ENCODE peak calls at places on chromosomes 3 and 15, in seven cellular contexts. W is mucosa of descending colon, A is endodermal cell, S is fibroblast of villous mesenchyme, Q is bronchial epithelial cell, L is spleen, R is GM12865. O is an unnamed sample.

GRCh38 chr15:99845009-99845408 is 111.8 kb upstream of the LYSMD4 start:
- DNase-seq in W (no peak), A (no peak), S (no peak), Q (peak), L (no peak), R (peak), O (peak)

GRCh38 chr3:179036226-179036625 is 35.4 kb downstream of the ZMAT3 start:
- DNase-seq in W (no peak), A (no peak), S (no peak), Q (no peak), L (no peak), R (no peak), O (no peak)

GRCh38 chr3:15490158-15490557 is 31.3 kb downstream of the COLQ start:
- DNase-seq in W (no peak), A (no peak), S (no peak), Q (no peak), L (no peak), R (no peak), O (no peak)

GRCh38 chr3:125594581-125595011 is 701 bp downstream of the OSBPL11 start:
- DNase-seq in W (peak), A (peak), S (no peak), Q (peak), L (peak), R (peak), O (no peak)

GRCh38 chr3:194569252-194569651 is 64.0 kb downstream of the TMEM44 start:
- DNase-seq in W (no peak), A (no peak), S (no peak), Q (no peak), L (no peak), R (no peak), O (no peak)

GRCh38 chr3:113354307-113354706 is 87.0 kb downstream of the CFAP44 start:
- DNase-seq in W (no peak), A (no peak), S (no peak), Q (peak), L (no peak), R (no peak), O (peak)

GRCh38 chr15:57355259-57355658 is 21.0 kb upstream of the CGNL1 start:
- DNase-seq in W (no peak), A (peak), S (no peak), Q (no peak), L (no peak), R (no peak), O (no peak)

GRCh38 chr3:45607790-45608189 is 13.2 kb downstream of the LIMD1 start:
- DNase-seq in W (no peak), A (no peak), S (peak), Q (no peak), L (peak), R (no peak), O (peak)

GRCh38 chr3:124467980-124468902 is 262.0 kb upstream of the UMPS start:
- DNase-seq in W (peak), A (peak), S (peak), Q (peak), L (no peak), R (peak), O (peak)

GRCh38 chr15:68366314-68366713 is 65.6 kb downstream of the ITGA11 start:
- DNase-seq in W (no peak), A (peak), S (no peak), Q (no peak), L (no peak), R (no peak), O (no peak)

GRCh38 chr3:149519912-149520311 is 45.4 kb downstream of the TM4SF4 start:
- DNase-seq in W (no peak), A (no peak), S (no peak), Q (no peak), L (no peak), R (no peak), O (no peak)

GRCh38 chr15:78093242-78094020 is 1.1 kb downstream of the SH2D7 start:
- DNase-seq in W (no peak), A (no peak), S (peak), Q (no peak), L (no peak), R (no peak), O (peak)

GRCh38 chr15:83565553-83566159 is 88.3 kb upstream of the ADAMTSL3 start:
- DNase-seq in W (no peak), A (no peak), S (peak), Q (peak), L (no peak), R (peak), O (peak)

DNA sequence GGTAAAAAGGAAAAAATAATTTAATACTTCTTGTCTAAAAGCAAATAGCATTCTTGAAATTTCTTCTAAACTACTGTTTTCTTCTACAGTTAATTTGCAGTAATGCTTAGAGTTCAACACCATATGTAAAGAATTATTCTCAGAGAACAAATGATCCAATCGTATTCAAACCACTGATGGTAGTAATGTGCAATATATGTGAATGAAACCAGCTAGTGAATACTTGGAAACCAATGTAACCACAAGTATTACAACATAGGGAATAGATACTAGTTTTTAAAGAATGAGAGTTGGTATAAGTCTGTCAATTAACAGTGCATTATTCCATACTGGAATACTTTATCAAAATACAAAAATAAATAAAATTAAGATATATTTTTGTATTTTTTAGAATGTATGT is 850.0 kb downstream of the DIPK2A start:
- DNase-seq in W (no peak), A (no peak), S (peak), Q (no peak), L (no peak), R (no peak), O (peak)
- TF ChIP-seq CTCF in W (no peak), A (no peak), S (no peak), Q (no peak), L (no peak), R (no peak), O (no peak)

DNA sequence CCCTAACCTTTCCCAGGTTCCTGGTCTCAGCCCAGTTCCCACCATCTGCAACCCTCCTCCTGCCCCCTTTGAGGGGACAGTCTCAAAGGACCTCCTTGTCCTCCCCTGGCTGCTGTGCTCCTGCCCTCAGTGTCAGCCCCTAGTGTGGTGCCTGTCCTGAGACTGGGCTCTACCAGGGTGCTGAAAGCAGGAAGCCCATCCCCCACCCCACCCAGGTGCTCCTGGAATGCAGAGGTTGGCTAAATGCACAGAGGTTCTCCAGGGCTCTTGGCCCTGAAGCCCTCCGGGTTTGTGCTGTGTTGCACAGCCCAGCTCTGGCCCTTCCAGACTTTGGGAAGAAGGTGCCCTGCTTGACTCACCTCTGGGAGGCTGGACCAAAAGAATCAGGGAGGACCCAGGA is 21.8 kb downstream of the C3orf18 start:
- DNase-seq in W (no peak), A (peak), S (no peak), Q (no peak), L (no peak), R (no peak), O (no peak)
- H3K4me3 ChIP-seq in W (no peak), A (no peak), S (no peak), Q (no peak), L (no peak), R (no peak), O (no peak)

DNA sequence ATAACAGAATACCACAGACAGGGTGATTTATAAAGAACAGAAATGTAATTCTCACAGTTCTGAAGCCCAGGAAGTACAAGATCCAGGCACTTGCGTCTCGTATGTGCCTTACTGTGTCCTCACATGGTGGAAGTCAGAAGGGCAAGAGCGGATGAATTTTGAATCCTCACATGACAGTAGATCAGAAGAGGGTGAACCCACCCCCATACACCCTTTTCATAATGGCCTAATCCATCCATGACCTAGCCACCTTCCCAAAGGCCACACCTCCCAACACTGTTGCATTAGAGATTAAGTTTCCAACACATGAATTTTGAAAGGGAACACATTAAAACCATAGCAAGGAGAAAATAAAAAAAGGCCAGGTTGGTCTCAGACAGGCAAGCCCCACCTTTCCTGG is 18.7 kb upstream of the ANXA2 start:
- DNase-seq in W (no peak), A (no peak), S (no peak), Q (no peak), L (no peak), R (no peak), O (no peak)
- TF ChIP-seq CTCF in W (no peak), A (no peak), S (no peak), Q (no peak), L (no peak), R (no peak), O (no peak)

DNA sequence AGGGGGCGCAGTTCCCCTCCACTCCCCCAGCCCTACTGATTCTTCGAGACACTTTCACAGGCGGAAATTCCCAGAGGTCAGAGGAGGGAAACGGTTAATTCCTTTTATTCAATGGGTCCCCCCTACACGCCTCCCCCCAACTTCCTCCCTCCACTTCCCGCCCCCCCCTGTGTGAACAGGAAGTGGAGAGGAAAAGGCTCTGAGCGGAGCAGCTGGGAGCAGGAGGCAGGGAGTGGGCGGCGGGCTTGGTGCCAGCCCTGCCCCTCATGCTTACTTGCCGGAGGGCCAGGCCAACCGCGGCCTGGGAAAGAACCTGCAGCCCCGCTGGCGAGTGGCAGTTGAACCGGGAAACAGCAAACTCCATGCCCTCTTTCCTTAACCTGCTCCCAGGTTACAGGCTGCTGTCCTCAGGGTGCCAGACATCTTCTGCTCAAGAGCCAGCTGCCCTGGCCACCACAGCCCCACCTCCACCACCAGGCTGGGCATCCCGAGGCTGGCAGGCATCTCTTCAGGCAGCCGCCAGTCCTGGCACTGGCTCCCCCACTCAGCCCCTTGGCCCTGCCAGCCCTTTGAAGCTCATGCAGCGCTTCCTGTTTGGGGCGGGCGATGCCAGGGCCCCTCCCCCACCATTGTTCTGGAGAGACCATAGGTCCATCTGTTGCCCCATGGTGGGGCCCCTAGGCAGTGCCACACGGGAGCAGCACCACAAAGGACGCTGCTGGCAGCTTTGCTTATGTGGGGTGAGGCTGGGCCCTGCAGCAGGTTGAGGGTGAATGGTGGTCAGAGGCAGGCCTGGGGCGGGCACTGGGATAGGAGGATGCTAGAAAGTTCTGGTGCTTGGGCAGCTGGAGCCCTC is 12.9 kb downstream of the VPS18 start:
- DNase-seq in W (peak), A (peak), S (peak), Q (no peak), L (peak), R (peak), O (no peak)
- H3K4me3 ChIP-seq in W (no peak), A (peak), S (peak), Q (no peak), L (peak), R (peak), O (peak)

GRCh38 chr3:28958656-28959055 is 322.2 kb upstream of the RBMS3 start:
- DNase-seq in W (no peak), A (no peak), S (no peak), Q (no peak), L (peak), R (no peak), O (no peak)
- TF ChIP-seq CTCF in W (no peak), A (no peak), S (no peak), Q (no peak), L (no peak), R (no peak), O (no peak)

GRCh38 chr3:156682963-156683362 is 8.6 kb downstream of the TIPARP start:
- DNase-seq in W (no peak), A (no peak), S (no peak), Q (no peak), L (no peak), R (no peak), O (no peak)

GRCh38 chr3:156682491-156682890 is 8.1 kb downstream of the TIPARP start:
- DNase-seq in W (no peak), A (no peak), S (no peak), Q (no peak), L (no peak), R (no peak), O (no peak)

GRCh38 chr3:156681003-156681402 is 6.6 kb downstream of the TIPARP start:
- DNase-seq in W (no peak), A (peak), S (peak), Q (peak), L (no peak), R (peak), O (peak)

GRCh38 chr3:156678216-156678615 is 3.8 kb downstream of the TIPARP start:
- DNase-seq in W (no peak), A (no peak), S (no peak), Q (no peak), L (no peak), R (peak), O (no peak)

GRCh38 chr3:156680243-156680930 is 6.0 kb downstream of the TIPARP start:
- DNase-seq in W (no peak), A (no peak), S (peak), Q (no peak), L (no peak), R (no peak), O (no peak)
- H3K4me3 ChIP-seq in W (no peak), A (peak), S (no peak), Q (no peak), L (no peak), R (peak), O (no peak)

DNA sequence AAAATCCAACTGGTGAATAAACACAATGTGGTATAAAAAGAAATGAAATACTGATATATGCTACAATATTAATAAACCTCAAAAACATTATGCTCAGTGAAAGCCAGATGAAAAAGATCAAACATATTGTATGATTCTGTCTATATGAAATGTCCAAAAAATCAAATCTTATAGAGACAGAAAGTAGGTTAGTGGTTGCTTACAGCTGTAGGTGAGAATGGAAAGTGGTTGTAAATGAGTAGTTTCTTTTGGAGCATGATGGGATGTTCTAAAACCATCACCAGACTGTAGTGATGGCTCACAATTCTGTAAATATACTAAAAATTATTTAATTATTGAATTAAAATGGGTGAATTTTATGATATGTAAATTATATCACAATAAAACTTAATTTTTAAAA is 58.4 kb downstream of the SENP7 start:
- DNase-seq in W (no peak), A (no peak), S (no peak), Q (no peak), L (no peak), R (no peak), O (no peak)
- TF ChIP-seq CTCF in W (no peak), A (no peak), S (no peak), Q (no peak), L (no peak), R (no peak), O (no peak)

DNA sequence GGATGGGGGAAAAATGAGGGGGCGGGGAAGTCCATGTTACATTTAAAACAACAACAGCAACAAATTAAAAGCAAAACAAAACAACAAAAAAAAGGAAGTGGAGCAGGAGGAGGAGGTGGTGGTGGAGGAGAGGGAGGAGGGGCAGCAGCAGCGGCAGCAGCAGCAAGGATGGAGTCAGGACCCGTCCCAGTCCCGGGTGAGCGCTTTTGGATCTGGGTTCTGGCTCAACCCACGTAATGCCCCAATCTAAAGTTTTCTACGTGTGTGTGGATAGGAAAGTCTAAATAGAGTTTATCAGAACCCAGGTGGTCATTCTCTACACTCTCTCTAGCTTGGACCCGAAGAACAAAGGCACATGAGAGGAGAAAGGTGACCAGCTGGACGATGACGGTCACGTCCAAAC is 721 bp upstream of the ISL2 start:
- DNase-seq in W (no peak), A (peak), S (peak), Q (no peak), L (no peak), R (peak), O (no peak)
- H3K4me3 ChIP-seq in W (no peak), A (peak), S (peak), Q (peak), L (no peak), R (peak), O (peak)

GRCh38 chr3:53253707-53254106 is 2.1 kb downstream of the TKT start:
- DNase-seq in W (no peak), A (no peak), S (no peak), Q (no peak), L (no peak), R (no peak), O (no peak)

GRCh38 chr3:53254190-53254809 is 1.5 kb downstream of the TKT start:
- DNase-seq in W (no peak), A (no peak), S (no peak), Q (no peak), L (no peak), R (no peak), O (peak)

GRCh38 chr3:53250881-53251605 is 4.8 kb downstream of the TKT start:
- DNase-seq in W (no peak), A (no peak), S (no peak), Q (no peak), L (no peak), R (no peak), O (no peak)

GRCh38 chr3:53250453-53250852 is 5.4 kb downstream of the TKT start:
- DNase-seq in W (no peak), A (no peak), S (no peak), Q (no peak), L (no peak), R (no peak), O (no peak)

DNA sequence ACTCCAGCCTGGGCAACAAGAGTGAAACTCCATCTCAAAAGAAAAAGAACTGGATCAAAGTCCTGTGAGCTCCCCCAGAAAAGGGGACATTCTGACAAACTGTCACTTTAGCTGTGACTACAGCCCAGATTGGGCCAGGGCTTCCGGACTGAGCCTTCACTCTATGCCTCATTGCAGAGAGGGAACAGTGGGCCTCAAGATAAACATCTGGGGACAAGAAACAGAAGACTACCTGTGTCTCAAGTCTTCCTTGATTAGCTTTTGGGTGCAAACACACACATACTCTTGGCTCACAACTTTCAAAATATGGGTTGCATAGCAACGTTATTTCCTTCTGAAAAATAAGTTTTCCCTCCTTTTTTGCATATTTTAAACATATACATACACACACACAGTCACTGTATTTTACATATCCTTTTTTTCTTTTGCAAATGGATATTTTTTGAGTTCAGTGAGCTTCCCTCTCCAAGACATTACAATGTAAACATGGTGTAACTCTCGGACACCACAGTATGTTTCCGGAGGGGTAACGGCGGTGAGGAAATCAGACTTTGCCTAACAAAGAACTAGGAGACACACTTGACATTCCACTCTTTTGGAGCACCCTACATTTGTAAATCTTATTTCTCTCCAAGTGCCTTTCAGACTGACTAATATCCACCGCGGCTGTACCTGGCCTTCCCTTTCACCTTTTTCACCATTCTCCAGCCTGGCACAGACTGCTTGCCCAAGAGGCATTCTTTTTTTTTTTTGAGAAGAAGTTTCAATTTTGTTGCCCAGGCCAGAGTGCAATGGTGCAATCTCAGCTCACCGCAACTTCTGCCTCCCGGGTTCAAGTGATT is 3.5 kb downstream of the TKT start:
- DNase-seq in W (no peak), A (no peak), S (no peak), Q (no peak), L (no peak), R (no peak), O (peak)
- TF ChIP-seq CTCF in W (no peak), A (no peak), S (no peak), Q (no peak), L (no peak), R (no peak), O (no peak)